ENCODE peak calls at places on chromosomes 16 and 17, in seven cellular contexts. E is sigmoid colon, R is pancreas, U is body of pancreas, L is A549, F is heart right ventricle, I is heart left ventricle. J is an unnamed sample.

GRCh38 chr16:72404299-72404698 is 232.3 kb upstream of the PMFBP1 start:
- DNase-seq in R (no peak), L (no peak), I (no peak), F (no peak), E (no peak), U (no peak), J (no peak)

GRCh38 chr17:67649891-67650290 is 67.8 kb upstream of the NOL11 start:
- DNase-seq in U (no peak), R (no peak), L (no peak), F (no peak), I (no peak), E (no peak), J (no peak)

GRCh38 chr17:71978435-71978834 is 142.4 kb upstream of the SOX9 start:
- DNase-seq in F (no peak), L (no peak), E (no peak), R (no peak), U (no peak), I (no peak), J (peak; percentile 78)

GRCh38 chr17:68175905-68176304 is 71.9 kb upstream of the AMZ2 start:
- DNase-seq in E (no peak), I (no peak), F (no peak), U (no peak), R (no peak), L (no peak), J (no peak)

GRCh38 chr17:2238432-2239169 is 65.0 kb downstream of the SMG6 start:
- DNase-seq in U (no peak), L (no peak), F (peak; percentile 66), E (peak; percentile 78), R (no peak), I (peak; percentile 55), J (no peak)

GRCh38 chr16:47970291-47970931 is 185.4 kb downstream of the ABCC12 start:
- DNase-seq in R (no peak), L (peak; percentile 11), E (no peak), F (no peak), I (no peak), U (no peak), J (peak; percentile 63)

GRCh38 chr17:41782142-41782541 is 4.4 kb downstream of the JUP start:
- DNase-seq in R (no peak), E (peak; percentile 70), U (peak; percentile 34), F (peak; percentile 74), L (no peak), I (peak; percentile 80), J (no peak)

GRCh38 chr16:14003119-14003570 is 68.0 kb upstream of the MRTFB start:
- DNase-seq in U (peak; percentile 66), I (peak; percentile 74), F (peak; percentile 80), L (no peak), R (no peak), E (peak; percentile 71), J (peak; percentile 25)

GRCh38 chr17:9897569-9897968 is 7.5 kb downstream of the RCVRN start:
- DNase-seq in F (no peak), U (no peak), L (no peak), R (no peak), E (no peak), I (no peak), J (no peak)

GRCh38 chr16:30985401-30986128 is 558 bp downstream of the HSD3B7 start:
- DNase-seq in E (no peak), L (peak; percentile 55), F (no peak), I (no peak), R (peak; percentile 97), U (peak; percentile 92), J (no peak)

GRCh38 chr17:9905902-9906301 is 831 bp upstream of the RCVRN start:
- DNase-seq in E (no peak), F (no peak), I (no peak), R (no peak), U (peak; percentile 17), L (peak; percentile 72), J (no peak)

GRCh38 chr16:74448990-74449389 is 27.7 kb upstream of the CLEC18B start:
- DNase-seq in E (peak; percentile 87), U (peak; percentile 44), L (peak; percentile 59), I (peak; percentile 83), F (peak; percentile 89), R (no peak), J (peak; percentile 92)

GRCh38 chr16:74450236-74450635 is 29.0 kb upstream of the CLEC18B start:
- DNase-seq in U (no peak), F (no peak), E (no peak), L (no peak), I (no peak), R (no peak), J (no peak)

GRCh38 chr16:74450967-74451760 is 29.9 kb upstream of the CLEC18B start:
- DNase-seq in R (no peak), L (no peak), I (no peak), E (no peak), F (no peak), U (no peak), J (no peak)

GRCh38 chr16:74447578-74447977 is 26.3 kb upstream of the CLEC18B start:
- DNase-seq in E (no peak), R (no peak), U (no peak), L (no peak), I (no peak), F (no peak), J (no peak)

GRCh38 chr16:74449470-74449869 is 28.2 kb upstream of the CLEC18B start:
- DNase-seq in I (no peak), E (peak; percentile 78), U (no peak), F (peak; percentile 20), L (peak; percentile 35), R (no peak), J (peak; percentile 93)
- TF ChIP-seq CTCF in I (no peak), E (no peak), U (no peak), F (no peak), L (no peak), R (no peak), J (peak; percentile 73)

DNA sequence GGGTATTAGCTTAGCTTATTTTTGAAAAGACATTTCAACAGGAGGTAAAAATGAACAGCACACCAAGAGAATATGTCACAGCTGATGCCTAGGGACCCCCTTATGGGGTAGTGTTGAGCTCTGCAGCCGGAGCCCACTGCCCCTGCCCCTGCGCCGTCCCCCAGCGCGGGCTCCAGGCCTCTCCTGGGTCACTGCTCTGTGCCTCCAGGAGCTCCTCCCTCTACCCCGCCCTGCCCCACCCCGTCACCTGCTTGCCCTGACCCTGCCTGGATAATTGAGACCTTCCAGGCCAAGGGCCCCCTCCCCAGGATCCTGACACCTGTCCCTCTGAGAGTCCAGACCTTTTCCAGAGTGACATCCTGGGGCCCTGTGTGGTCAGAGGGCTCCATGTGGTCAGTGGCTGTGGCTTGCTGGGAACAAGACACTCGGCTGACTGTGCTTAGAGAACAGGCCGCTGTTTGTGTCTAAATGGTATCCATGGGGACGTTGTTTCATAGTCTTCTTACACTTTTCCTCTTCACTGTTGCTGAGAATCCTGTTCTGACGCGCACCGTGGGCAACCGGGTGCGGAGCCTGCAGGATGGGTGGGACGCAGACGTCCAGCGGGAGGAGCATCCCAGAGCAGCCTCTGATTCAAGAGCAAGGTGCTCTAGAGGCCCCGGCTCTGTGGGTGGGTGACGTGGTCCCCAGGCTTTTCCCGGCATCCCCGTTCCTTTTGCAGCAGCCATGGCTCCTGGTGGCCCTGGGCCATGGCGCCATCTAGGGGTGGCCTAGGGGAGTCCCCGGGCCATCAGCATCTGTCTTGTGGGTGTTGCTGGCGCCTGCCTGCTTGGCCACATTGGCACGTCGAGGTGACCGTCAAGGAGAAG is 20.0 kb upstream of the WFIKKN1 start:
- DNase-seq in E (peak; percentile 72), U (peak; percentile 81), F (no peak), I (peak; percentile 53), L (no peak), R (peak; percentile 89), J (peak; percentile 71)
- H3K27ac ChIP-seq in E (no peak overlapping the region), U (peak overlapping the region; percentile 3), F (no peak overlapping the region), I (no peak overlapping the region), L (no peak overlapping the region), R (no peak overlapping the region), J (no peak overlapping the region)

GRCh38 chr17:58344791-58345157 is 7.2 kb downstream of the SUPT4H1 start:
- DNase-seq in R (peak; percentile 13), L (no peak), I (no peak), F (no peak), E (no peak), U (no peak), J (no peak)
- TF ChIP-seq CTCF in R (no peak), L (no peak), I (no peak), F (no peak), E (no peak), U (no peak), J (peak; percentile 7)

GRCh38 chr17:76556759-76557367 is 17.0 kb downstream of the PRCD start:
- DNase-seq in F (no peak), E (no peak), L (no peak), U (peak; percentile 28), I (no peak), R (no peak), J (no peak)

GRCh38 chr17:76557368-76558209 is 17.7 kb downstream of the PRCD start:
- DNase-seq in F (peak; percentile 96), R (peak; percentile 96), I (peak; percentile 95), U (peak; percentile 95), E (peak; percentile 97), L (peak; percentile 84), J (peak; percentile 88)

GRCh38 chr17:76560036-76560876 is 20.4 kb downstream of the PRCD start:
- DNase-seq in U (no peak), E (no peak), I (no peak), R (no peak), L (no peak), F (no peak), J (no peak)

GRCh38 chr17:76560877-76561221 is 21.0 kb downstream of the PRCD start:
- DNase-seq in I (no peak), L (no peak), R (no peak), F (no peak), E (no peak), U (no peak), J (no peak)

GRCh38 chr17:76558210-76559095 is 18.6 kb downstream of the PRCD start:
- DNase-seq in R (no peak), U (no peak), F (no peak), E (no peak), I (no peak), L (no peak), J (peak; percentile 30)
- H3K27ac ChIP-seq in R (peak overlapping the region; percentile 72), U (peak overlapping the region; percentile 84), F (peak overlapping the region; percentile 89), E (peak overlapping the region; percentile 84), I (peak overlapping the region; percentile 75), L (peak overlapping the region; percentile 96), J (peak overlapping the region; percentile 92)

GRCh38 chr16:27326738-27327585 is 13.2 kb downstream of the IL4R start:
- DNase-seq in R (no peak), L (peak; percentile 84), E (peak; percentile 96), I (peak; percentile 65), U (peak; percentile 69), F (peak; percentile 73), J (peak; percentile 84)
- TF ChIP-seq CTCF in R (no peak), L (no peak), E (no peak), I (no peak), U (no peak), F (no peak), J (peak; percentile 25)

DNA sequence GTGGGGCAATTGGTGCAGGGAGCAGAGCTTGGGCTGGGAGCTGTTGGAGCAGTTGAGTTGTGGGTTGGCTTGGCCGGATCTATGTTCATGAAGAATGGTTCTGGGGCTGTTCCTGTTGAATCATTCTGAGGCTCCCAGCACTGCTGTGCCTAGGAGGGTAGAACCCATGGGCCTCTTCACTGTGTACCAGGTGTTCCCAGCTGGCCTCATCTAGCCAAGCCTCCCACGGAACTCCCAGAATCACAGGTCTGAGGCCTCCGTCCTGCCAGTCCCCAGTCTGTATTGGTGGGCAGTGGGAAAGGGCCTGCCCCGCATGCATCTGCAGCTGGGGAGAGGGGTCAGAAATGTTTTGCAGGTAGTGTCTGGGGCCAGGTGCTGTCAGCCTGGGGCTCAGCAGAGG is 74.1 kb downstream of the MPRIP start:
- DNase-seq in F (no peak), L (no peak), U (no peak), I (no peak), R (no peak), E (no peak), J (no peak)
- H3K27ac ChIP-seq in F (peak overlapping the region; percentile 50), L (no peak overlapping the region), U (no peak overlapping the region), I (no peak overlapping the region), R (no peak overlapping the region), E (no peak overlapping the region), J (no peak overlapping the region)

J was measured in foreskin keratinocyte.